ENCODE peak calls at places on chromosome 5, in six cellular contexts. One of them, this sample, is unnamed.

GRCh38 chr5:63837437-63837836 is 124.8 kb downstream of the HTR1A start:
- DNase-seq in posterior vena cava: no peak
- DNase-seq in body of pancreas: no peak
- DNase-seq in GM20000: no peak
- DNase-seq in NCI-H1417: no peak
- DNase-seq in suprapubic skin: no peak
- DNase-seq in this sample: no peak

GRCh38 chr5:16612007-16612406 is 4.8 kb downstream of the RETREG1 start:
- DNase-seq in posterior vena cava: no peak
- DNase-seq in body of pancreas: no peak
- DNase-seq in GM20000: no peak
- DNase-seq in NCI-H1417: no peak
- DNase-seq in suprapubic skin: no peak
- DNase-seq in this sample: no peak

GRCh38 chr5:107461770-107462169 is 209.0 kb downstream of the EFNA5 start:
- DNase-seq in posterior vena cava: no peak
- DNase-seq in body of pancreas: no peak
- DNase-seq in GM20000: no peak
- DNase-seq in NCI-H1417: no peak
- DNase-seq in suprapubic skin: no peak
- DNase-seq in this sample: no peak

GRCh38 chr5:91436241-91436640 is 53.1 kb upstream of the ARRDC3 start:
- DNase-seq in posterior vena cava: no peak
- DNase-seq in body of pancreas: no peak
- DNase-seq in GM20000: no peak
- DNase-seq in NCI-H1417: no peak
- DNase-seq in suprapubic skin: no peak
- DNase-seq in this sample: no peak

GRCh38 chr5:82549263-82549662 is 271.1 kb upstream of the RPS23 start:
- DNase-seq in posterior vena cava: no peak
- DNase-seq in body of pancreas: no peak
- DNase-seq in GM20000: no peak
- DNase-seq in NCI-H1417: no peak
- DNase-seq in suprapubic skin: no peak
- DNase-seq in this sample: no peak

GRCh38 chr5:149489605-149490037 is 61.6 kb downstream of the CSNK1A1 start:
- DNase-seq in posterior vena cava: no peak
- DNase-seq in body of pancreas: no peak
- DNase-seq in GM20000: no peak
- DNase-seq in NCI-H1417: no peak
- DNase-seq in suprapubic skin: no peak
- DNase-seq in this sample: no peak

GRCh38 chr5:123154857-123155467 is 65.9 kb downstream of the PRDM6 start:
- DNase-seq in posterior vena cava: no peak
- DNase-seq in body of pancreas: no peak
- DNase-seq in GM20000: no peak
- DNase-seq in NCI-H1417: no peak
- DNase-seq in suprapubic skin: no peak
- DNase-seq in this sample: no peak

GRCh38 chr5:39370555-39371366 is 6.5 kb upstream of the C9 start:
- DNase-seq in posterior vena cava: no peak
- DNase-seq in body of pancreas: peak
- DNase-seq in GM20000: no peak
- DNase-seq in NCI-H1417: no peak
- DNase-seq in suprapubic skin: no peak
- DNase-seq in this sample: no peak

GRCh38 chr5:115785395-115786009 is 31.0 kb downstream of the CDO1 start:
- DNase-seq in posterior vena cava: no peak
- DNase-seq in body of pancreas: no peak
- DNase-seq in GM20000: no peak
- DNase-seq in NCI-H1417: no peak
- DNase-seq in suprapubic skin: no peak
- DNase-seq in this sample: no peak

GRCh38 chr5:13408616-13409015 is 535.9 kb downstream of the DNAH5 start:
- DNase-seq in posterior vena cava: no peak
- DNase-seq in body of pancreas: no peak
- DNase-seq in GM20000: no peak
- DNase-seq in NCI-H1417: no peak
- DNase-seq in suprapubic skin: no peak
- DNase-seq in this sample: no peak

GRCh38 chr5:92945630-92946097 is 635.4 kb downstream of the NR2F1-AS1 start:
- DNase-seq in posterior vena cava: no peak
- DNase-seq in body of pancreas: no peak
- DNase-seq in GM20000: no peak
- DNase-seq in NCI-H1417: no peak
- DNase-seq in suprapubic skin: no peak
- DNase-seq in this sample: no peak

GRCh38 chr5:143105216-143105905 is 298.1 kb downstream of the NR3C1 start:
- DNase-seq in posterior vena cava: no peak
- DNase-seq in body of pancreas: no peak
- DNase-seq in GM20000: no peak
- DNase-seq in NCI-H1417: no peak
- DNase-seq in suprapubic skin: no peak
- DNase-seq in this sample: no peak

GRCh38 chr5:77531297-77531696 is 39.2 kb upstream of the WDR41 start:
- DNase-seq in posterior vena cava: no peak
- DNase-seq in body of pancreas: no peak
- DNase-seq in GM20000: no peak
- DNase-seq in NCI-H1417: no peak
- DNase-seq in suprapubic skin: no peak
- DNase-seq in this sample: no peak

GRCh38 chr5:173762930-173763329 is 125.2 kb upstream of the CPEB4 start:
- DNase-seq in posterior vena cava: no peak
- DNase-seq in body of pancreas: no peak
- DNase-seq in GM20000: no peak
- DNase-seq in NCI-H1417: no peak
- DNase-seq in suprapubic skin: no peak
- DNase-seq in this sample: no peak

GRCh38 chr5:12147513-12147912 is 243.3 kb upstream of the CTNND2 start:
- DNase-seq in posterior vena cava: no peak
- DNase-seq in body of pancreas: no peak
- DNase-seq in GM20000: no peak
- DNase-seq in NCI-H1417: no peak
- DNase-seq in suprapubic skin: no peak
- DNase-seq in this sample: no peak

GRCh38 chr5:159104058-159104651 is 4.4 kb upstream of the EBF1 start:
- DNase-seq in posterior vena cava: peak
- DNase-seq in body of pancreas: no peak
- DNase-seq in GM20000: no peak
- DNase-seq in NCI-H1417: no peak
- DNase-seq in suprapubic skin: no peak
- DNase-seq in this sample: no peak

GRCh38 chr5:124806026-124806856 is 59.8 kb upstream of the ZNF608 start:
- DNase-seq in posterior vena cava: peak
- DNase-seq in body of pancreas: peak
- DNase-seq in GM20000: no peak
- DNase-seq in NCI-H1417: peak
- DNase-seq in suprapubic skin: no peak
- DNase-seq in this sample: peak

GRCh38 chr5:77945874-77946273 is 169.7 kb upstream of the TBCA start:
- DNase-seq in posterior vena cava: no peak
- DNase-seq in body of pancreas: no peak
- DNase-seq in GM20000: no peak
- DNase-seq in NCI-H1417: no peak
- DNase-seq in suprapubic skin: no peak
- DNase-seq in this sample: no peak

GRCh38 chr5:116696356-116696755 is 121.7 kb upstream of the SEMA6A start:
- DNase-seq in posterior vena cava: no peak
- DNase-seq in body of pancreas: no peak
- DNase-seq in GM20000: peak
- DNase-seq in NCI-H1417: no peak
- DNase-seq in suprapubic skin: no peak
- DNase-seq in this sample: no peak

GRCh38 chr5:1439388-1440097 is 5.7 kb downstream of the SLC6A3 start:
- DNase-seq in posterior vena cava: no peak
- DNase-seq in body of pancreas: no peak
- DNase-seq in GM20000: no peak
- DNase-seq in NCI-H1417: no peak
- DNase-seq in suprapubic skin: peak
- DNase-seq in this sample: peak

GRCh38 chr5:107100121-107100520 is 570.6 kb downstream of the EFNA5 start:
- DNase-seq in posterior vena cava: no peak
- DNase-seq in body of pancreas: no peak
- DNase-seq in GM20000: no peak
- DNase-seq in NCI-H1417: no peak
- DNase-seq in suprapubic skin: no peak
- DNase-seq in this sample: no peak

GRCh38 chr5:22514231-22514630 is 338.9 kb downstream of the CDH12 start:
- DNase-seq in posterior vena cava: no peak
- DNase-seq in body of pancreas: no peak
- DNase-seq in GM20000: no peak
- DNase-seq in NCI-H1417: no peak
- DNase-seq in suprapubic skin: no peak
- DNase-seq in this sample: no peak

GRCh38 chr5:32506251-32506661 is 61.7 kb upstream of the ZFR start:
- DNase-seq in posterior vena cava: no peak
- DNase-seq in body of pancreas: no peak
- DNase-seq in GM20000: no peak
- DNase-seq in NCI-H1417: peak
- DNase-seq in suprapubic skin: no peak
- DNase-seq in this sample: no peak

GRCh38 chr5:82635561-82636288 is 357.6 kb upstream of the RPS23 start:
- DNase-seq in posterior vena cava: no peak
- DNase-seq in body of pancreas: peak
- DNase-seq in GM20000: no peak
- DNase-seq in NCI-H1417: no peak
- DNase-seq in suprapubic skin: no peak
- DNase-seq in this sample: no peak